ENCODE peak calls at places on chromosomes 2 and 18, in nine cellular contexts. V is HCT116, Q is body of pancreas, E is breast epithelium, N is tibial nerve, W is adrenal gland, F is H1, D is esophagus squamous epithelium, R is heart left ventricle. A is an unnamed sample.

GRCh38 chr2:72150157-72150960 is 2.7 kb upstream of the CYP26B1 start:
- DNase-seq in F (no peak), D (no peak), V (peak), Q (peak), W (peak), R (peak), E (peak), N (peak), A (peak)

GRCh38 chr18:54671291-54671881 is 80.3 kb downstream of the DYNAP start:
- DNase-seq in W (no peak), N (no peak), V (peak), F (no peak), Q (no peak), E (no peak), D (no peak), R (no peak), A (no peak)

GRCh38 chr2:127220807-127221527 is 868 bp upstream of the CYP27C1 start:
- DNase-seq in V (no peak), W (no peak), F (no peak), Q (peak), R (no peak), D (no peak), N (no peak), E (no peak), A (no peak)

GRCh38 chr2:128640847-128641360 is 322.2 kb upstream of the HS6ST1 start:
- DNase-seq in D (no peak), Q (no peak), V (no peak), R (no peak), E (no peak), W (peak), N (no peak), F (no peak), A (peak)

GRCh38 chr18:79400591-79401381 is 5.1 kb downstream of the NFATC1 start:
- DNase-seq in R (peak), E (no peak), W (no peak), D (no peak), F (no peak), V (no peak), Q (no peak), N (no peak), A (peak)

GRCh38 chr2:44100351-44100750 is 68.3 kb upstream of the PPM1B start:
- DNase-seq in D (peak), W (peak), N (peak), V (peak), E (peak), F (no peak), R (peak), Q (peak), A (no peak)

GRCh38 chr2:127052771-127053691 is 53.9 kb downstream of the BIN1 start:
- DNase-seq in Q (no peak), V (no peak), E (no peak), R (peak), D (no peak), F (no peak), N (no peak), W (peak), A (peak)

GRCh38 chr2:239131521-239131920 is 269.3 kb downstream of the HDAC4 start:
- DNase-seq in Q (no peak), N (no peak), R (no peak), F (no peak), D (no peak), E (no peak), W (no peak), V (no peak), A (no peak)

GRCh38 chr2:179749210-179749609 is 112.2 kb downstream of the ZNF385B start:
- DNase-seq in F (no peak), N (no peak), E (no peak), W (no peak), Q (no peak), R (no peak), V (no peak), D (no peak), A (no peak)

GRCh38 chr18:11976882-11977281 is 4.4 kb upstream of the IMPA2 start:
- DNase-seq in F (no peak), Q (no peak), W (no peak), E (no peak), V (no peak), N (no peak), D (no peak), R (no peak), A (no peak)

GRCh38 chr2:113890253-113891235 is 655 bp downstream of the ACTR3 start:
- DNase-seq in R (peak), F (no peak), W (peak), E (peak), N (peak), Q (peak), D (peak), V (peak), A (peak)
- TF ChIP-seq POLR2A in R (no peak), F (peak), W (no peak), E (peak), N (peak), Q (peak), D (no peak), V (no peak), A (no peak)

GRCh38 chr2:230944123-230944653 is 19.1 kb upstream of the GPR55 start:
- DNase-seq in D (no peak), W (no peak), F (no peak), E (no peak), V (no peak), R (no peak), Q (no peak), N (no peak), A (no peak)

GRCh38 chr2:230947235-230947576 is 22.2 kb upstream of the GPR55 start:
- DNase-seq in N (no peak), E (no peak), R (no peak), F (no peak), Q (no peak), V (no peak), D (no peak), W (no peak), A (no peak)

GRCh38 chr2:230944804-230945372 is 19.8 kb upstream of the GPR55 start:
- DNase-seq in R (no peak), N (no peak), V (no peak), W (no peak), Q (no peak), D (no peak), F (no peak), E (no peak), A (no peak)

GRCh38 chr2:230947908-230948365 is 22.9 kb upstream of the GPR55 start:
- DNase-seq in D (no peak), V (no peak), E (no peak), F (no peak), R (no peak), W (no peak), N (no peak), Q (no peak), A (peak)

GRCh38 chr2:230946429-230947234 is 21.6 kb upstream of the GPR55 start:
- DNase-seq in Q (no peak), E (no peak), R (no peak), N (no peak), W (no peak), D (no peak), F (no peak), V (no peak), A (no peak)
- TF ChIP-seq POLR2A in Q (no peak), E (no peak), R (no peak), N (no peak), W (no peak), D (no peak), F (no peak), V (no peak), A (no peak)

DNA sequence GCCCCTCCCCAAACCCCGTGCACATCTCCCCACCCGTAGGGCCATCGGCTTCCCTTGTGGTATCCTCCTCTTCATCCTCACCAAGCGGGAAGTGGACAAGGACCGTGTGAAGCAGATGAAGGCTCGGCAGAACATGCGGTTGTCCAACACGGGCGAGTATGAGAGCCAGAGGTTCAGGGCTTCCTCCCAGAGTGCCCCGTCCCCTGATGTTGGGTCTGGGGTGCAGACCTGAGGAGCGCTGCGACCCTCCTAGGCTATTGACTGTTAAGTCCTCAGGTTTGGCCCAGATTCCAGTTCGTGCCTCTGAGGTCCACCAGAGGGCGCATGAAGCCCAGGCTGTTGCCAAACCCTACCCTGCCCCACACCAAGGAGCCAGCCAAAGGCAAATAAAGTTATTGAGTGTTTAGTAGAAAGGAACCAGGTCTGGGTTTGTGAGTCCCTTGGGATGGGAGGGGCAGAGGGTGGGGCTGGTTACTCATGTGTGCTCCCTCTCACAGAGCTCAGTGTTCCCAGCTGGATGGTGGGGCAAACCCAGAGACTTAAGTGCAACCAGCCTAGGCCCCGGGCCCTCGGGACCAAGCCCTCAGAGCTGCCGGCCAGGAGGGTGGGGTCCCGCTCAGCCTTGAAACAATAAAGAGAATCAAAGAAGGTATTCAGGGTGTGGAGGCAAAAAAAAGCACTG is 2.4 kb downstream of the PNKD start:
- DNase-seq in F (no peak), W (peak), D (peak), N (peak), Q (peak), R (peak), E (peak), V (peak), A (peak)
- TF ChIP-seq POLR2A in F (no peak), W (no peak), D (no peak), N (no peak), Q (peak), R (no peak), E (no peak), V (no peak), A (no peak)

GRCh38 chr2:98832172-98832571 is 101.2 kb upstream of the MGAT4A start:
- DNase-seq in D (no peak), E (no peak), F (no peak), V (no peak), N (no peak), Q (no peak), W (no peak), R (no peak), A (no peak)

GRCh38 chr2:98835831-98836385 is 100.1 kb downstream of the CRACDL start:
- DNase-seq in E (no peak), F (no peak), R (no peak), V (no peak), W (no peak), D (no peak), Q (no peak), N (no peak), A (no peak)

GRCh38 chr2:98830573-98831145 is 99.7 kb upstream of the MGAT4A start:
- DNase-seq in R (no peak), W (no peak), V (no peak), N (no peak), Q (no peak), D (no peak), F (no peak), E (no peak), A (no peak)

GRCh38 chr2:98833917-98834263 is 102.1 kb downstream of the CRACDL start:
- DNase-seq in W (no peak), Q (no peak), N (no peak), E (no peak), R (no peak), D (no peak), F (no peak), V (no peak), A (no peak)

GRCh38 chr2:98833172-98833916 is 102.4 kb upstream of the MGAT4A start:
- DNase-seq in F (no peak), V (no peak), E (no peak), Q (no peak), N (no peak), W (no peak), D (no peak), R (peak), A (no peak)
- TF ChIP-seq POLR2A in F (no peak), V (no peak), E (no peak), Q (no peak), N (no peak), W (no peak), D (no peak), R (no peak), A (no peak)

GRCh38 chr18:36073676-36074075 is 6.3 kb upstream of the RPRD1A start:
- DNase-seq in N (no peak), V (no peak), D (no peak), Q (no peak), F (no peak), W (no peak), E (no peak), R (no peak), A (no peak)

GRCh38 chr18:36074435-36074834 is 7.1 kb upstream of the RPRD1A start:
- DNase-seq in F (no peak), W (no peak), R (no peak), Q (no peak), N (no peak), V (no peak), D (no peak), E (no peak), A (no peak)

GRCh38 chr18:36078751-36079529 is 11.6 kb upstream of the RPRD1A start:
- DNase-seq in N (no peak), Q (no peak), V (no peak), E (no peak), W (no peak), R (no peak), D (no peak), F (no peak), A (no peak)

DNA sequence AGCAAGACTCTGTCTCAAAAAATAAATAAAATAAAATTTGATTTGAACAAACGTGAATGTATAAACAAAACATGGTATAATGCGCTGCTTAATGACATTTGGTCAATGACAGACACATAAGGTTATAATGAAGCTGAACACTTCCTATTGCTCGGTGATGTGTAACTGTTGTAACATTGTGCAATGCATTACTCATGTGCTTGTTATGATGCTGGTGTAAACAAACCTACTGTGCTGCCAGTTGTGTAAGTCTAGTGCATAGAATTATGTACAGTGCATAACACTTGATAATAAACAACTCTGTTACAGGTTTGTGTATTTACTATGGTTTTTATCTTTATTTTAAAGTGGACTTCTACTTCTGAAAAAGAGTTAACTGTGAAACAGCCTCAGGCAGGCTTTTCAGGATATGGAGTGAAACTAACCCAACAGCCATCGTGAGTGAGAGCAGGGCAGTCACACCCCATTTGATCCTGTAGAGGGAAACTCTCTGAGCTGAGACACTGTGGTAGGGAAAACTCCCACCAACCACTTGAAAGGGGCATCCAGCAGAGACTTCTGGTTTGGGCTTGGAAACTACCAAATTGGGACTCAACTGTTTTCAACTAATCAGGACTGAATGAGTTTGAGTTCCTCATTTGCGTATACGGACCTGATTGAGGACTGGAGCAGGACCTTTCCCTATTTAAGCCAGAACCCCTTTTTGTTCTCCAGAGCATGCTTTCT is 8.7 kb upstream of the RPRD1A start:
- DNase-seq in F (no peak), N (no peak), R (no peak), D (no peak), E (no peak), Q (no peak), W (no peak), V (no peak), A (no peak)
- TF ChIP-seq POLR2A in F (no peak), N (no peak), R (no peak), D (no peak), E (no peak), Q (no peak), W (no peak), V (no peak), A (no peak)

DNA sequence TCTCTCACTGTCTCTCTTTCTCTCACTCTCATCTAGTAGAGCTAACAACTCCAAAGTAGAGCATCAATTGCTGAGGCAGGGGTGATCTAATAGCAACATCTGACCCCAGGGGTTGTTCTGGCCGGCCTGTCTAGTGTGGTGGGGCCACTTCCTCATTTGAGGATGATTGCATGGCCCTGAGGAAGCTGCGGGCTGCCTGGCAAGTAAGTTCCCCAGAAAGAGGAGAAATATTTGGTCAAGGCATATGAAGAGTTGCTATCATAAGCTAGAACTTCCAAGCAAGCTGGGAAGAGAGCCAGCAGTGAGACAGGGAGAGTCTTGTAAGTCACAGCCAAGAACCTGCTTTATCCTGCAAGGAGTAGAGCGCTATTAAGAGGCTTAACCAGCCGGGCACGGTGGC is 50.8 kb upstream of the TMEM87B start:
- DNase-seq in F (no peak), Q (peak), D (peak), N (peak), R (peak), V (no peak), E (peak), W (peak), A (peak)
- TF ChIP-seq POLR2A in F (no peak), Q (no peak), D (no peak), N (no peak), R (no peak), V (no peak), E (no peak), W (no peak), A (no peak)